ENCODE peak calls at places on chromosomes 16 and 17, in ten cellular contexts. D is kidney epithelial cell, R is body of pancreas, I is NB4, V is RWPE2, W is spleen, Z is heart left ventricle, H is lower leg skin, J is heart right ventricle, U is astrocyte of the spinal cord. Q is an unnamed sample.

GRCh38 chr17:49315974-49316570 is 46.0 kb downstream of the ZNF652 start:
- DNase-seq in D (no peak), R (no peak), I (peak), V (no peak), W (no peak), Z (no peak), H (no peak), J (no peak), U (peak), Q (no peak)

GRCh38 chr16:10961231-10961630 is 16.9 kb downstream of the CLEC16A start:
- DNase-seq in D (no peak), R (no peak), I (no peak), V (no peak), W (no peak), Z (no peak), H (no peak), J (no peak), U (peak), Q (no peak)

GRCh38 chr16:85089485-85089884 is 22.8 kb downstream of the CIBAR2 start:
- DNase-seq in D (no peak), R (no peak), I (no peak), V (no peak), W (no peak), Z (no peak), H (no peak), J (no peak), U (no peak), Q (no peak)

GRCh38 chr16:75096730-75097129 is 19.9 kb downstream of the LDHD start:
- DNase-seq in D (no peak), R (peak), I (no peak), V (no peak), W (no peak), Z (no peak), H (no peak), J (no peak), U (peak), Q (no peak)

GRCh38 chr17:68172461-68172954 is 75.3 kb upstream of the AMZ2 start:
- DNase-seq in D (no peak), R (peak), I (peak), V (no peak), W (peak), Z (peak), H (peak), J (peak), U (peak), Q (no peak)

GRCh38 chr16:86800914-86801313 is 222.6 kb downstream of the FOXL1 start:
- DNase-seq in D (no peak), R (no peak), I (no peak), V (no peak), W (no peak), Z (no peak), H (no peak), J (no peak), U (no peak), Q (no peak)

GRCh38 chr17:66422181-66422580 is 119.8 kb downstream of the PRKCA start:
- DNase-seq in D (no peak), R (no peak), I (no peak), V (no peak), W (no peak), Z (no peak), H (no peak), J (no peak), U (no peak), Q (no peak)

GRCh38 chr16:68049448-68049847 is 26.4 kb downstream of the DUS2 start:
- DNase-seq in D (no peak), R (no peak), I (peak), V (no peak), W (no peak), Z (no peak), H (no peak), J (no peak), U (no peak), Q (no peak)

GRCh38 chr16:1510272-1510671 is 17.1 kb downstream of the TELO2 start:
- DNase-seq in D (no peak), R (no peak), I (no peak), V (no peak), W (no peak), Z (no peak), H (no peak), J (no peak), U (no peak), Q (no peak)

GRCh38 chr17:49910094-49910857 is 58.7 kb upstream of the DLX4 start:
- DNase-seq in D (no peak), R (peak), I (no peak), V (no peak), W (no peak), Z (no peak), H (no peak), J (no peak), U (no peak), Q (no peak)

GRCh38 chr16:82280867-82281266 is 110.8 kb upstream of the MPHOSPH6 start:
- DNase-seq in D (no peak), R (no peak), I (peak), V (no peak), W (no peak), Z (no peak), H (no peak), J (no peak), U (no peak), Q (no peak)

GRCh38 chr17:60059082-60059481 is 19.6 kb downstream of the HEATR6 start:
- DNase-seq in D (no peak), R (no peak), I (no peak), V (no peak), W (no peak), Z (no peak), H (no peak), J (no peak), U (no peak), Q (no peak)

GRCh38 chr17:9104370-9105041 is 83.2 kb downstream of the NTN1 start:
- DNase-seq in D (no peak), R (peak), I (no peak), V (no peak), W (no peak), Z (peak), H (no peak), J (peak), U (no peak), Q (peak)

GRCh38 chr16:29842732-29843346 is 20.2 kb downstream of the CDIPT start:
- DNase-seq in D (no peak), R (no peak), I (no peak), V (no peak), W (no peak), Z (no peak), H (no peak), J (no peak), U (no peak), Q (no peak)
- TF ChIP-seq CTCF in D (no peak), R (no peak), I (peak), V (no peak), W (no peak), Z (no peak), H (no peak), J (no peak), U (no peak), Q (no peak)

GRCh38 chr17:1644493-1645206 is 882 bp downstream of the SCARF1 start:
- DNase-seq in D (no peak), R (no peak), I (peak), V (no peak), W (no peak), Z (no peak), H (no peak), J (peak), U (peak), Q (no peak)
- TF ChIP-seq CTCF in D (no peak), R (no peak), I (no peak), V (no peak), W (no peak), Z (no peak), H (no peak), J (no peak), U (no peak), Q (no peak)

GRCh38 chr17:73792994-73793393 is 148.7 kb upstream of the SDK2 start:
- DNase-seq in D (no peak), R (no peak), I (no peak), V (no peak), W (no peak), Z (no peak), H (no peak), J (no peak), U (no peak), Q (no peak)
- TF ChIP-seq CTCF in D (no peak), R (no peak), I (no peak), V (no peak), W (no peak), Z (no peak), H (no peak), J (no peak), U (no peak), Q (no peak)

GRCh38 chr16:66549284-66550131 is at the start of gene TK2:
- DNase-seq in D (no peak), R (peak), I (peak), V (no peak), W (peak), Z (peak), H (no peak), J (peak), U (peak), Q (no peak)
- TF ChIP-seq CTCF in D (no peak), R (peak), I (peak), V (peak), W (peak), Z (peak), H (no peak), J (no peak), U (no peak), Q (peak)